ENCODE peak calls at places on chromosomes 1 and 21, in four cellular contexts. M is K562, T is HepG2, O is H1. Y is an unnamed sample. For H3K4me1, the result is how much of the 10 kb centered on the place peaks cover.

GRCh38 chr21:39700318-39700717 is 44.7 kb upstream of the IGSF5 start:
- DNase-seq in O (no peak), M (no peak), T (no peak), Y (no peak)

GRCh38 chr1:69518991-69519390 is 48.7 kb upstream of the LRRC7 start:
- DNase-seq in M (no peak), T (no peak), O (no peak), Y (no peak)

GRCh38 chr1:34858901-34859441 is 578 bp downstream of the SMIM12 start:
- DNase-seq in O (no peak), M (peak), T (no peak), Y (peak)

GRCh38 chr1:55827350-55827749 is 612.2 kb upstream of the USP24 start:
- DNase-seq in T (peak), M (no peak), O (no peak), Y (no peak)

GRCh38 chr1:9561429-9561828 is 22.2 kb downstream of the SLC25A33 start:
- DNase-seq in O (no peak), T (no peak), M (peak), Y (peak)

GRCh38 chr21:39788383-39788782 is 43.4 kb downstream of the IGSF5 start:
- DNase-seq in M (peak), T (peak), O (peak), Y (peak)

GRCh38 chr1:160942926-160943325 is 11.7 kb downstream of the ITLN2 start:
- DNase-seq in T (peak), M (no peak), O (no peak), Y (peak)

GRCh38 chr1:229058716-229059115 is 212.2 kb upstream of the RAB4A start:
- DNase-seq in T (no peak), M (no peak), O (no peak), Y (peak)

GRCh38 chr1:208219659-208220282 is 24.4 kb downstream of the PLXNA2 start:
- DNase-seq in M (peak), O (no peak), T (no peak), Y (peak)

GRCh38 chr1:39670689-39671088 is 1.2 kb downstream of the NT5C1A start:
- DNase-seq in T (no peak), M (no peak), O (no peak), Y (no peak)

GRCh38 chr21:45412909-45413581 is 8.1 kb downstream of the COL18A1 start:
- DNase-seq in M (no peak), T (no peak), O (no peak), Y (no peak)

GRCh38 chr1:228317891-228318810 is 88.5 kb downstream of the TRIM11 start:
- DNase-seq in T (no peak), M (no peak), O (no peak), Y (no peak)

GRCh38 chr1:2025491-2025981 is 6.4 kb downstream of the GABRD start:
- DNase-seq in M (no peak), T (no peak), O (no peak), Y (no peak)

GRCh38 chr1:118148034-118148433 is 37.0 kb downstream of the SPAG17 start:
- DNase-seq in M (no peak), T (no peak), O (no peak), Y (no peak)

GRCh38 chr1:172642970-172643369 is 15.9 kb upstream of the FASLG start:
- DNase-seq in M (no peak), T (peak), O (no peak), Y (peak)

GRCh38 chr1:203291201-203292096 is 13.9 kb upstream of the BTG2 start:
- DNase-seq in T (peak), M (peak), O (no peak), Y (no peak)

GRCh38 chr1:90724926-90725325 is 7.8 kb upstream of the BARHL2 start:
- DNase-seq in O (no peak), M (no peak), T (no peak), Y (no peak)

GRCh38 chr1:213669964-213670691 is 317.6 kb upstream of the PROX1 start:
- DNase-seq in M (no peak), T (no peak), O (peak), Y (no peak)

GRCh38 chr1:223109581-223110026 is 33.4 kb downstream of the TLR5 start:
- DNase-seq in O (no peak), T (peak), M (no peak), Y (peak)

GRCh38 chr1:25128168-25128621 is 104.1 kb downstream of the SYF2 start:
- DNase-seq in T (no peak), O (no peak), M (no peak), Y (no peak)

GRCh38 chr1:18928985-18929384 is 26.6 kb upstream of the ALDH4A1 start:
- DNase-seq in O (no peak), T (no peak), M (no peak), Y (no peak)
- H3K4me1 ChIP-seq in O (under half), T (under half), M (under half), Y (under half)

DNA sequence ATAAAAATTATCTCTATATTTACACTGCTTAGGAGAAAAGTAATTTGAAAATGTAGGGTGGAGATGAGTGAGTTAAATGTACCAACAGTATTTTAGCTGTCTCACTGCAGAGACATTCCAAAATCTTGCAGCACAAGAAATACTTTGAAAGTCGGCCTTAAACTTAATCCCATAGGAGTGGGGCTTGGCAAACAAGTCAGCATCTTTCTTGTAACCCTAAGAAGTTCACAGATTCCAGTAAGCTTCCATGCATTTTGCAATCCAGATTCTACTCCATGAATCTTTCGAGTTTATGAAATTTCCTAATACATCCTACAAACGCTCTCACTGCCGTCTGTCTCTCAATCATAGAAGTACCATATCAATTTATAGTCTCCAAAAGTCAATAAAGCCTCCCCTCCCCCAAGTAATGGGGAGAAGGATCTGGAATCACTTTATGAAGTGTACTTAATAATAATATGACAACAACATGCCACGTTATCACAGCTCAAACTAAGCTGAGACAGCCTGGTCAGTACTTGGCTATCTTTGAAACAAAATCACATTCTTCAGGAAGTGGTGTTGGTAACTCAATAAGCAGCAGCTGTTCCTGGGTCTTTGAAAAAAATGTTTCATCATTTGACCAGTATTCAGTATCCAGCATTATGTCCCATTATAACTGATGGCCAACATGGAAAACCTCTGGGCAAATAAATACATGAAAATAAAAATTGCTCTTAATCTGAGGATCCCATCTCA is 317.4 kb upstream of the RUNX1 start:
- DNase-seq in M (no peak), T (no peak), O (no peak), Y (no peak)
- TF ChIP-seq POLR2AphosphoS5 in M (no peak), T (no peak), O (no peak), Y (no peak)

GRCh38 chr1:156805766-156806511 is 10.7 kb downstream of the SH2D2A start:
- DNase-seq in M (no peak), O (no peak), T (no peak), Y (peak)
- TF ChIP-seq JUN in M (no peak), O (no peak), T (no peak), Y (no peak)

GRCh38 chr1:183476081-183476480 is 3.8 kb downstream of the SMG7 start:
- DNase-seq in M (no peak), O (no peak), T (no peak), Y (no peak)
- H3K4me1 ChIP-seq in M (under half), O (under half), T (half or more), Y (under half)